ENCODE peak calls at places on chromosomes 3 and 15, in six cellular contexts. J is lower lobe of right lung, U is transverse colon, F is A673, M is heart left ventricle, D is neuronal stem cell. V is an unnamed sample. For H3K4me1 and H3K9me3, the result is how much of the 10 kb centered on the place peaks cover.

GRCh38 chr3:146783446-146783845 is 178.3 kb upstream of the PLSCR5 start:
- DNase-seq in J (no peak), U (no peak), F (no peak), M (no peak), D (no peak), V (no peak)

GRCh38 chr3:177995006-177995732 is 541.1 kb upstream of the KCNMB2 start:
- DNase-seq in J (no peak), U (no peak), F (no peak), M (no peak), D (no peak), V (no peak)

GRCh38 chr3:67863869-67864268 is 209.5 kb upstream of the SUCLG2 start:
- DNase-seq in J (no peak), U (no peak), F (peak), M (no peak), D (peak), V (no peak)

GRCh38 chr3:123816673-123817207 is 67.4 kb downstream of the MYLK start:
- DNase-seq in J (no peak), U (no peak), F (no peak), M (no peak), D (no peak), V (no peak)

GRCh38 chr3:45126730-45127129 is 19.4 kb downstream of the CDCP1 start:
- DNase-seq in J (no peak), U (peak), F (no peak), M (no peak), D (no peak), V (no peak)

GRCh38 chr3:185932213-185932612 is 5.6 kb downstream of the TRA2B start:
- DNase-seq in J (no peak), U (no peak), F (no peak), M (no peak), D (no peak), V (no peak)

GRCh38 chr3:57151021-57151449 is 14.1 kb downstream of the IL17RD start:
- DNase-seq in J (no peak), U (no peak), F (peak), M (no peak), D (no peak), V (no peak)

GRCh38 chr3:27532931-27533607 is 48.9 kb upstream of the SLC4A7 start:
- DNase-seq in J (no peak), U (no peak), F (no peak), M (no peak), D (no peak), V (no peak)

GRCh38 chr15:49235446-49236207 is 65.6 kb downstream of the GALK2 start:
- DNase-seq in J (no peak), U (peak), F (peak), M (peak), D (peak), V (no peak)

GRCh38 chr15:40106203-40107161 is 2.2 kb downstream of the BMF start:
- DNase-seq in J (peak), U (peak), F (peak), M (no peak), D (no peak), V (peak)

GRCh38 chr3:46668591-46668990 is 24.9 kb downstream of the ALS2CL start:
- DNase-seq in J (peak), U (peak), F (no peak), M (peak), D (no peak), V (no peak)

GRCh38 chr15:101047301-101047781 is 128.2 kb downstream of the LRRK1 start:
- DNase-seq in J (peak), U (peak), F (no peak), M (no peak), D (no peak), V (no peak)

GRCh38 chr3:72338082-72338941 is 509.9 kb downstream of the SHQ1 start:
- DNase-seq in J (no peak), U (no peak), F (no peak), M (no peak), D (no peak), V (no peak)

GRCh38 chr3:133037440-133037839 is 751 bp upstream of the TMEM108 start:
- DNase-seq in J (peak), U (no peak), F (no peak), M (no peak), D (no peak), V (peak)

GRCh38 chr15:100780208-100780800 is 99.3 kb upstream of the ALDH1A3 start:
- DNase-seq in J (no peak), U (no peak), F (no peak), M (no peak), D (no peak), V (no peak)

GRCh38 chr15:75342221-75342620 is 4.6 kb upstream of the NEIL1 start:
- DNase-seq in J (no peak), U (no peak), F (no peak), M (no peak), D (no peak), V (no peak)

GRCh38 chr15:50774450-50774849 is 8.9 kb upstream of the SPPL2A start:
- DNase-seq in J (no peak), U (no peak), F (no peak), M (no peak), D (no peak), V (no peak)

GRCh38 chr3:195386739-195387138 is 56.1 kb downstream of the ACAP2 start:
- DNase-seq in J (no peak), U (no peak), F (no peak), M (no peak), D (no peak), V (no peak)

GRCh38 chr3:195384952-195385351 is 57.9 kb downstream of the ACAP2 start:
- DNase-seq in J (no peak), U (no peak), F (no peak), M (no peak), D (no peak), V (no peak)

GRCh38 chr3:195385526-195385925 is 57.3 kb downstream of the ACAP2 start:
- DNase-seq in J (no peak), U (no peak), F (peak), M (no peak), D (peak), V (no peak)

GRCh38 chr3:195394024-195394423 is 48.8 kb downstream of the ACAP2 start:
- DNase-seq in J (no peak), U (no peak), F (no peak), M (no peak), D (no peak), V (no peak)

DNA sequence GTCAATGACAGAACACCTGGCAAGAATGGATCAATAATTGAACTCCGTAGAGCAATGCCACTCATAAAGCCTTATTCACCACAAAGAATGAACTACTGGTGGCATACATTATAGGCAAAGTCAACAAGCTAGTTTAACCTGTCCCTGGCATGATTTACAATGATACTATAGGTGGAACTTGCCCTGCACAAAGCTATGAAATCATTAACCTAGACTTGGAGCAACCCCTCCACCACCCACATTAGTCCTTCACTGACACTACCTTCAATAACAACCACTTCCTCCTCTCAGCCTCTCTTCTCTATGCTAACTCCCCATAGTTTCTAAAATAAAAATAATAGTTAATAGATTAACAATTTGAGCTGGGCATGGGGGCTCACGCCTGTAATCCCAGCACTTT is 54.4 kb downstream of the ACAP2 start:
- DNase-seq in J (no peak), U (peak), F (no peak), M (no peak), D (no peak), V (no peak)
- H3K27ac ChIP-seq in J (no peak), U (peak), F (no peak), M (no peak), D (no peak), V (no peak)

GRCh38 chr3:172259191-172259590 is 189.1 kb downstream of the GHSR start:
- DNase-seq in J (no peak), U (no peak), F (peak), M (peak), D (no peak), V (peak)

GRCh38 chr3:172260381-172260780 is 187.9 kb downstream of the GHSR start:
- DNase-seq in J (no peak), U (no peak), F (no peak), M (no peak), D (no peak), V (no peak)

GRCh38 chr3:172261053-172261452 is 187.2 kb downstream of the GHSR start:
- DNase-seq in J (no peak), U (no peak), F (no peak), M (no peak), D (no peak), V (no peak)

GRCh38 chr3:172258616-172259015 is 189.6 kb downstream of the GHSR start:
- DNase-seq in J (no peak), U (no peak), F (no peak), M (no peak), D (no peak), V (peak)

GRCh38 chr3:172259726-172260248 is 188.5 kb downstream of the GHSR start:
- DNase-seq in J (no peak), U (no peak), F (no peak), M (no peak), D (no peak), V (no peak)
- H3K4me1 ChIP-seq in J (half or more), U (under half), F (under half), M (half or more), D (under half), V (half or more)

GRCh38 chr15:22227961-22228762 is 147.8 kb downstream of the OR4M2 start:
- DNase-seq in J (no peak), U (no peak), F (no peak), M (no peak), D (no peak), V (no peak)

GRCh38 chr15:22229971-22230815 is 149.9 kb downstream of the OR4M2 start:
- DNase-seq in J (no peak), U (no peak), F (no peak), M (no peak), D (no peak), V (no peak)

GRCh38 chr15:22227411-22227810 is 147.1 kb downstream of the OR4M2 start:
- DNase-seq in J (no peak), U (no peak), F (no peak), M (no peak), D (no peak), V (no peak)

GRCh38 chr15:22224241-22224671 is 143.9 kb downstream of the OR4M2 start:
- DNase-seq in J (no peak), U (no peak), F (no peak), M (no peak), D (no peak), V (no peak)

DNA sequence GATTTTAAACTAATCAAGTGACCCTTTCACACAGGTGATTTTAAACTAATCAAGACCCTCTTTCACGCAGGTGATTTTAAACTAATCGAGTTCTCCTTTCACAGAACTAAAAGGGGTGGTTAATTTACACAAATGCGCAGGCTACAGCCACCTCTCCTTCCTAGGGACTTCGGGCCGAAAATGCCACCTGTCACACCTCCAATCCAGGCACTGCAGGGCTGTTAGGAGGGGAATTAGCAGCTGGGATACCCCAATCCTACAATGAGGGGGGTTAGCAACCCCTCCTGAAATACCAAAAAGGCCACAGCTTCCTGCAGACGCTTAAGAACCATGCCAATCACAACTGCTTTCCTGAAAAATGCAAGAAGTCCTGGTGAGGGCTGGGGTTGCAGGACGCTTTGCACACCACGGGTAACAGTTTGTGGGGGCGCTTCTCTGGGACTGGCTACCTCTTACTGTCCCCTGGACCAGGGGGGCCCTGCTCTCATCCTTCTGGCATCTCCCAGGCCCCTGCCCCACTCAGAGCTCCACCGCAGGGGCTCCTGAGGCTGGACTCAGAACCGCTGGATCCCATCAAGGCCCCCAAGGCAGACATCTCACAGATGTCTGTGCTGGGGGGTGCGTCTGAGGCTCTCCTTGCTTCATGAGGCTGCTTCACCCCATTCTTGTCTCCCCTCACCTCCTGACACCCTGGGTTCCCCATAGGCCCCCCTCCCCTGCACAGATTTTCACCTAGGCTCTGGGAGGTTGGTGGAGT is 145.9 kb downstream of the OR4M2 start:
- DNase-seq in J (no peak), U (no peak), F (no peak), M (no peak), D (no peak), V (no peak)
- H3K9me3 ChIP-seq in J (under half), U (under half), F (half or more), M (under half), D (under half), V (under half)

GRCh38 chr15:31398677-31399260 is 72.1 kb downstream of the KLF13 start:
- DNase-seq in J (no peak), U (peak), F (no peak), M (no peak), D (no peak), V (no peak)
- H3K27ac ChIP-seq in J (peak), U (peak), F (no peak), M (peak), D (no peak), V (peak)

GRCh38 chr15:81315452-81316203 is 8.3 kb downstream of the STARD5 start:
- DNase-seq in J (no peak), U (no peak), F (no peak), M (no peak), D (no peak), V (no peak)

GRCh38 chr15:81313686-81314085 is 10.3 kb downstream of the STARD5 start:
- DNase-seq in J (no peak), U (no peak), F (no peak), M (no peak), D (no peak), V (no peak)

GRCh38 chr15:81316267-81316666 is 7.7 kb downstream of the STARD5 start:
- DNase-seq in J (no peak), U (no peak), F (no peak), M (no peak), D (no peak), V (no peak)

GRCh38 chr15:81314378-81314777 is 9.6 kb downstream of the STARD5 start:
- DNase-seq in J (no peak), U (no peak), F (no peak), M (no peak), D (no peak), V (no peak)

DNA sequence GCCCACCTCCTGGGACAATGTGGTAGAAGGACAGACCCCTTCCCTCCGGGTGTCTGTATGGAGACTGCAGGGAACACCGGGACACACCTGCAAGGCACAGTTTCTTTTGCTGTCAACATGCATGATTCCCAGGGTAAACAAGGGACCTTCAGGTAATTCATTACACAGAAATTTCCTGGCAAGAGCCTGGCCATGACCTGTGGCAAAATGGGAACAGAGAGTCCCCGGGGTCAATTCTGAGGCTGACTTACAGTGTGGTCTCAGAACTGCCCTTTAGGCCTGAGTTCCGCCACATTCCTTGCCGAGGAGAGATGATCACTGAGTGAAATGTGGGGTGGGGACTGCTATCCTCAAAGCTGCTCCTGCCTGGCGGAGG is 6.3 kb downstream of the STARD5 start:
- DNase-seq in J (no peak), U (no peak), F (no peak), M (no peak), D (no peak), V (no peak)
- H3K4me1 ChIP-seq in J (under half), U (under half), F (under half), M (under half), D (under half), V (under half)

GRCh38 chr3:136893848-136894443 is 31.9 kb downstream of the NCK1 start:
- DNase-seq in J (no peak), U (no peak), F (peak), M (no peak), D (no peak), V (no peak)

GRCh38 chr3:136889947-136890346 is 27.9 kb downstream of the NCK1 start:
- DNase-seq in J (no peak), U (no peak), F (no peak), M (no peak), D (no peak), V (no peak)

GRCh38 chr3:136891934-136892855 is 30.2 kb downstream of the NCK1 start:
- DNase-seq in J (no peak), U (no peak), F (no peak), M (no peak), D (no peak), V (no peak)
- H3K9me3 ChIP-seq in J (under half), U (under half), F (under half), M (under half), D (under half), V (under half)

GRCh38 chr3:167723025-167723512 is 11.6 kb downstream of the PDCD10 start:
- DNase-seq in J (no peak), U (no peak), F (no peak), M (no peak), D (no peak), V (no peak)
- H3K27ac ChIP-seq in J (no peak), U (no peak), F (no peak), M (no peak), D (no peak), V (no peak)

GRCh38 chr3:61005591-61005990 is 245.7 kb downstream of the FHIT start:
- DNase-seq in J (no peak), U (no peak), F (no peak), M (no peak), D (no peak), V (no peak)
- H3K4me1 ChIP-seq in J (under half), U (under half), F (under half), M (under half), D (under half), V (under half)

DNA sequence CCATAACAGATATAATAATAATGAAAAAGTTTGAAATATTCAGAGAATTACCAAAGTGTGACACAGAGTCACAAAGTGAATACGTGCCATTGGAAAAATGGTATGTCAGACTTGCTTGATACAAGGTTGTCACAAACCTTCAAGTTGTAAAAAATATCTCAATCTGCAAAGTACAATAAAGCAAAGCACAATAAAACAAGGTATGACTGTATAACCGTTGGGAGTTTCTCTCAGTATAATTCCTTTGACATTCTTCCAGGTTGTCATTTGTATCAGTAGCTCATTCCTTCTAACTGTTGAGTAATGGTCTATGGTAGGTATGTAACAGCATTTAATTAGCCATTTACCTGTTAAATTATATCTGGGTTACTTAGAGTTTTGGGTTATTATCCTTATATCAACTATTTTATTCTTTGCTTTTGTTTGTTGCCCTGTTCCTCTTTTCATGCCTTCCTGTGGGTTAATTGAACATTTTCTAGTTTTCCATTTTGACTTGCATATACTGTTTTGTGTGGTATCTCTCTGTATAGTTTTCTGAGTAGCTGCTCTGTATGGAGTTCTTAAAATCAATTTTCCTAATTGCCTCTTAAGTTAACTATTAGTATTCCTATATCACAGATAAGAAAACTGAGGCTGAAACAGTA is 112.5 kb downstream of the SUCNR1 start:
- DNase-seq in J (no peak), U (no peak), F (no peak), M (no peak), D (no peak), V (no peak)
- H3K9me3 ChIP-seq in J (under half), U (under half), F (under half), M (under half), D (under half), V (under half)

GRCh38 chr3:175274474-175275218 is 415.5 kb downstream of the NAALADL2 start:
- DNase-seq in J (no peak), U (no peak), F (no peak), M (no peak), D (no peak), V (no peak)

GRCh38 chr3:175269394-175269793 is 410.3 kb downstream of the NAALADL2 start:
- DNase-seq in J (no peak), U (no peak), F (no peak), M (no peak), D (no peak), V (no peak)

GRCh38 chr3:175270199-175270837 is 411.2 kb downstream of the NAALADL2 start:
- DNase-seq in J (no peak), U (no peak), F (peak), M (no peak), D (no peak), V (no peak)

GRCh38 chr3:175274056-175274455 is 414.9 kb downstream of the NAALADL2 start:
- DNase-seq in J (no peak), U (no peak), F (no peak), M (no peak), D (no peak), V (no peak)

DNA sequence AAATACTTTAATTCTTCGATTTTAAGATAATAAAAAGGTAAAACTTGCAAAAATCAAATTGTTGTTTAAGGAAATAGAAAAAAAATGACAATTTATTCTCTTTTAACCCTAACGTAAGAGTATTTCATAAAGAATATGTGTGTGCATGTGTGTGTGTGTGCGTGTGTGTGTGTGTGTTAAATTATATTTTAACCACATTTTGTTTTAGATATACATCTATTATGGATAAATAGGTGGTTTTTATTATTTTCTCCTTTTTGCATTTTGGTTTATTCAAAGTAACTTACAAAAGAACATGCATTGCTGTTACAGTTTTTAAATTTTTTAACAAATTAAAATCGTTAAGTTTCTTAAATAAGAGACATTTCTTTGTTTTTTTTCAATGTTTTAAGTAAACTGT is 414.4 kb downstream of the NAALADL2 start:
- DNase-seq in J (no peak), U (no peak), F (no peak), M (no peak), D (no peak), V (no peak)
- H3K27ac ChIP-seq in J (no peak), U (no peak), F (no peak), M (no peak), D (no peak), V (no peak)